ENCODE peak calls at places on chromosomes 16 and 17, in five cellular contexts. F is hypothalamus, E is adrenal gland, H is thoracic aorta, B is AG08395. O is an unnamed sample.

GRCh38 chr16:89522287-89522686 is 14.1 kb downstream of the SPG7 start:
- DNase-seq in H (no peak), F (no peak), E (no peak), B (no peak), O (no peak)

GRCh38 chr17:32755045-32755805 is 121.7 kb downstream of the MYO1D start:
- DNase-seq in H (no peak), E (no peak), F (no peak), B (peak; percentile 75), O (no peak)

GRCh38 chr16:58487566-58488351 is 12.2 kb upstream of the NDRG4 start:
- DNase-seq in B (peak; percentile 86), F (peak; percentile 47), H (no peak), E (peak; percentile 91), O (peak; percentile 94)

GRCh38 chr17:62859146-62859545 is 51.0 kb upstream of the MARCHF10 start:
- DNase-seq in E (no peak), F (no peak), H (peak; percentile 25), B (no peak), O (no peak)

GRCh38 chr16:67456383-67457140 is 24.4 kb downstream of the ATP6V0D1 start:
- DNase-seq in F (peak; percentile 25), H (peak; percentile 41), B (peak; percentile 74), E (peak; percentile 74), O (peak; percentile 90)

GRCh38 chr16:81491522-81492188 is 47.0 kb downstream of the CMIP start:
- DNase-seq in F (no peak), H (no peak), B (peak; percentile 62), E (no peak), O (no peak)

GRCh38 chr17:18987862-18988545 is 16.6 kb downstream of the FAM83G start:
- DNase-seq in E (no peak), H (no peak), B (no peak), F (no peak), O (peak; percentile 9)

GRCh38 chr17:15498107-15498506 is 30.7 kb upstream of the CDRT4 start:
- DNase-seq in E (no peak), H (no peak), F (no peak), B (no peak), O (no peak)

GRCh38 chr17:68539536-68540469 is 27.6 kb downstream of the PRKAR1A start:
- DNase-seq in B (peak; percentile 41), E (no peak), H (no peak), F (no peak), O (peak; percentile 46)

GRCh38 chr16:15961060-15961511 is 11.7 kb downstream of the ABCC1 start:
- DNase-seq in H (no peak), F (no peak), E (no peak), B (no peak), O (no peak)

GRCh38 chr16:86575754-86576557 is 2.4 kb upstream of the FOXL1 start:
- DNase-seq in B (peak; percentile 92), H (peak; percentile 79), F (no peak), E (peak; percentile 64), O (peak; percentile 93)

GRCh38 chr17:65523411-65523810 is 38.0 kb downstream of the AXIN2 start:
- DNase-seq in H (no peak), B (no peak), F (no peak), E (no peak), O (no peak)

O was measured in right cardiac atrium.